ENCODE peak calls at places on chromosomes 6 and 20, in four cellular contexts. W is HFF-Myc; S is central memory CD4-positive, alpha-beta T cell; P is iPS-NIHi11. I is an unnamed sample.

GRCh38 chr6:70164556-70164955 is 138.3 kb downstream of the COL9A1 start:
- DNase-seq in S (no peak), W (no peak), P (no peak), I (no peak)

GRCh38 chr6:123203928-123204327 is 207.9 kb downstream of the CLVS2 start:
- DNase-seq in W (no peak), P (peak), S (no peak), I (no peak)

GRCh38 chr6:26006086-26006939 is 43.7 kb downstream of the TRIM38 start:
- DNase-seq in P (no peak), S (no peak), W (no peak), I (no peak)

GRCh38 chr6:153130515-153131036 is 506 bp downstream of the RGS17 start:
- DNase-seq in W (no peak), P (peak), S (no peak), I (no peak)

GRCh38 chr6:165662671-165663282 is at the start of gene PDE10A:
- DNase-seq in S (no peak), W (no peak), P (peak), I (no peak)

GRCh38 chr20:32547753-32548034 is 37.4 kb downstream of the NOL4L start:
- DNase-seq in W (no peak), P (no peak), S (no peak), I (no peak)

GRCh38 chr6:157223486-157223885 is 99.8 kb downstream of the TMEM242 start:
- DNase-seq in W (no peak), P (no peak), S (no peak), I (no peak)

GRCh38 chr6:47413752-47414516 is 63.7 kb upstream of the CD2AP start:
- DNase-seq in P (peak), S (peak), W (peak), I (peak)

GRCh38 chr6:29792123-29793035 is 35.2 kb upstream of the HLA-G start:
- DNase-seq in W (no peak), P (peak), S (peak), I (no peak)

GRCh38 chr6:44486002-44486421 is 98.5 kb downstream of the CDC5L start:
- DNase-seq in S (no peak), P (peak), W (no peak), I (no peak)

GRCh38 chr6:112396221-112396620 is 49.1 kb downstream of the RFPL4B start:
- DNase-seq in W (no peak), S (no peak), P (no peak), I (no peak)

GRCh38 chr20:63808145-63808724 is 22.8 kb downstream of the ZBTB46 start:
- DNase-seq in W (no peak), S (no peak), P (no peak), I (no peak)

GRCh38 chr20:50735813-50736212 is 4.4 kb downstream of the PARD6B start:
- DNase-seq in P (no peak), S (no peak), W (no peak), I (no peak)

GRCh38 chr6:139531148-139531547 is 156.7 kb upstream of the CITED2 start:
- DNase-seq in S (peak), P (no peak), W (no peak), I (no peak)

GRCh38 chr6:110097443-110097842 is 82.0 kb downstream of the WASF1 start:
- DNase-seq in S (no peak), P (peak), W (no peak), I (no peak)

GRCh38 chr6:44800171-44800671 is 412.7 kb downstream of the CDC5L start:
- DNase-seq in S (no peak), W (no peak), P (no peak), I (no peak)

GRCh38 chr20:49052334-49052733 is 6.2 kb downstream of the CSE1L start:
- DNase-seq in W (no peak), S (no peak), P (no peak), I (no peak)

GRCh38 chr6:84137051-84137375 is 90.4 kb downstream of the CEP162 start:
- DNase-seq in W (no peak), P (peak), S (no peak), I (no peak)

GRCh38 chr6:169800116-169800667 is 48.8 kb downstream of the ERMARD start:
- DNase-seq in P (no peak), W (no peak), S (no peak), I (no peak)

GRCh38 chr6:97459986-97460385 is 177.0 kb upstream of the MMS22L start:
- DNase-seq in S (no peak), P (no peak), W (no peak), I (no peak)

GRCh38 chr6:105109955-105110650 is 69.7 kb downstream of the POPDC3 start:
- DNase-seq in W (no peak), P (no peak), S (no peak), I (no peak)

GRCh38 chr6:20632696-20633095 is 98.4 kb downstream of the CDKAL1 start:
- DNase-seq in W (no peak), S (no peak), P (no peak), I (no peak)

GRCh38 chr6:30556714-30556963 is 350 bp upstream of the GNL1 start:
- DNase-seq in P (no peak), W (no peak), S (peak), I (no peak)